ENCODE peak calls at places on chromosomes 7 and 10, in four cellular contexts. One of them, this sample, is unnamed.
A peak's percentile ranks its signal among the peaks of the same experiment; 100 is the strongest.

GRCh38 chr10:95693331-95693667 is 428 bp downstream of the TCTN3 start:
- DNase-seq in heart right ventricle: no peak
- DNase-seq in heart left ventricle: no peak
- DNase-seq in body of pancreas: no peak
- DNase-seq in this sample: no peak

GRCh38 chr7:129176853-129177369 is 11.5 kb upstream of the SMO start:
- DNase-seq in heart right ventricle: no peak
- DNase-seq in heart left ventricle: no peak
- DNase-seq in body of pancreas: no peak
- DNase-seq in this sample: no peak

GRCh38 chr7:83271212-83272099 is 108.8 kb upstream of the PCLO start:
- DNase-seq in heart right ventricle: no peak
- DNase-seq in heart left ventricle: no peak
- DNase-seq in body of pancreas: no peak
- DNase-seq in this sample: no peak

GRCh38 chr10:48944171-48944570 is 4.5 kb upstream of the LRRC18 start:
- DNase-seq in heart left ventricle: no peak
- DNase-seq in heart right ventricle: no peak
- DNase-seq in body of pancreas: no peak
- DNase-seq in this sample: no peak

GRCh38 chr10:44402465-44403205 is 17.7 kb upstream of the CXCL12 start:
- DNase-seq in heart right ventricle: no peak
- DNase-seq in heart left ventricle: no peak
- DNase-seq in body of pancreas: no peak
- DNase-seq in this sample: no peak

GRCh38 chr10:132276706-132277105 is 31.0 kb downstream of the STK32C start:
- DNase-seq in body of pancreas: no peak
- DNase-seq in heart right ventricle: no peak
- DNase-seq in heart left ventricle: no peak
- DNase-seq in this sample: no peak

GRCh38 chr10:124386186-124387077 is 32.3 kb downstream of the OAT start:
- DNase-seq in body of pancreas: no peak
- DNase-seq in heart right ventricle: no peak
- DNase-seq in heart left ventricle: no peak
- DNase-seq in this sample: no peak

GRCh38 chr7:18045171-18045570 is 17.5 kb upstream of the PRPS1L1 start:
- DNase-seq in heart right ventricle: no peak
- DNase-seq in body of pancreas: no peak
- DNase-seq in heart left ventricle: no peak
- DNase-seq in this sample: no peak

GRCh38 chr10:114628106-114628505 is 30.0 kb downstream of the ABLIM1 start:
- DNase-seq in heart right ventricle: no peak
- DNase-seq in body of pancreas: no peak
- DNase-seq in heart left ventricle: no peak
- DNase-seq in this sample: no peak

GRCh38 chr7:47479821-47480575 is 101.9 kb downstream of the TNS3 start:
- DNase-seq in heart right ventricle: no peak
- DNase-seq in heart left ventricle: no peak
- DNase-seq in body of pancreas: peak; percentile 53
- DNase-seq in this sample: no peak

GRCh38 chr7:47478017-47478344 is 103.9 kb downstream of the TNS3 start:
- DNase-seq in heart left ventricle: no peak
- DNase-seq in heart right ventricle: no peak
- DNase-seq in body of pancreas: peak; percentile 66
- DNase-seq in this sample: no peak

GRCh38 chr7:47480576-47481538 is 101.1 kb downstream of the TNS3 start:
- DNase-seq in heart left ventricle: no peak
- DNase-seq in body of pancreas: peak; percentile 41
- DNase-seq in heart right ventricle: no peak
- DNase-seq in this sample: no peak

GRCh38 chr7:47477191-47478016 is 104.5 kb downstream of the TNS3 start:
- DNase-seq in heart right ventricle: no peak
- DNase-seq in heart left ventricle: no peak
- DNase-seq in body of pancreas: no peak
- DNase-seq in this sample: no peak

GRCh38 chr7:47478926-47479791 is 102.8 kb downstream of the TNS3 start:
- DNase-seq in heart right ventricle: no peak
- DNase-seq in heart left ventricle: no peak
- DNase-seq in body of pancreas: no peak
- DNase-seq in this sample: no peak
- H3K27me3 ChIP-seq in heart right ventricle: no peaks in the 10 kb centered on the region
- H3K27me3 ChIP-seq in heart left ventricle: no peaks in the 10 kb centered on the region
- H3K27me3 ChIP-seq in body of pancreas: no peaks in the 10 kb centered on the region
- H3K27me3 ChIP-seq in this sample: no peaks in the 10 kb centered on the region

GRCh38 chr7:155358948-155359712 is 61.5 kb downstream of the INSIG1 start:
- DNase-seq in heart left ventricle: no peak
- DNase-seq in body of pancreas: no peak
- DNase-seq in heart right ventricle: no peak
- DNase-seq in this sample: peak; percentile 34
- H3K27me3 ChIP-seq in heart left ventricle: peaks cover 50% of the 10 kb centered on the region
- H3K27me3 ChIP-seq in body of pancreas: no peaks in the 10 kb centered on the region
- H3K27me3 ChIP-seq in heart right ventricle: peaks cover 86% of the 10 kb centered on the region
- H3K27me3 ChIP-seq in this sample: no peaks in the 10 kb centered on the region

GRCh38 chr10:103512591-103513382 is 19.3 kb downstream of the NEURL1 start:
- DNase-seq in heart right ventricle: no peak
- DNase-seq in heart left ventricle: no peak
- DNase-seq in body of pancreas: peak; percentile 84
- DNase-seq in this sample: no peak
- H3K27me3 ChIP-seq in heart right ventricle: no peaks in the 10 kb centered on the region
- H3K27me3 ChIP-seq in heart left ventricle: no peaks in the 10 kb centered on the region
- H3K27me3 ChIP-seq in body of pancreas: no peaks in the 10 kb centered on the region
- H3K27me3 ChIP-seq in this sample: no peaks in the 10 kb centered on the region

GRCh38 chr10:99232357-99232999 is 3.2 kb downstream of the HPSE2 start:
- DNase-seq in body of pancreas: no peak
- DNase-seq in heart left ventricle: no peak
- DNase-seq in heart right ventricle: no peak
- DNase-seq in this sample: no peak
- H3K27me3 ChIP-seq in body of pancreas: no peaks in the 10 kb centered on the region
- H3K27me3 ChIP-seq in heart left ventricle: peaks cover 64% of the 10 kb centered on the region
- H3K27me3 ChIP-seq in heart right ventricle: peaks cover 88% of the 10 kb centered on the region
- H3K27me3 ChIP-seq in this sample: peaks cover 34% of the 10 kb centered on the region

DNA sequence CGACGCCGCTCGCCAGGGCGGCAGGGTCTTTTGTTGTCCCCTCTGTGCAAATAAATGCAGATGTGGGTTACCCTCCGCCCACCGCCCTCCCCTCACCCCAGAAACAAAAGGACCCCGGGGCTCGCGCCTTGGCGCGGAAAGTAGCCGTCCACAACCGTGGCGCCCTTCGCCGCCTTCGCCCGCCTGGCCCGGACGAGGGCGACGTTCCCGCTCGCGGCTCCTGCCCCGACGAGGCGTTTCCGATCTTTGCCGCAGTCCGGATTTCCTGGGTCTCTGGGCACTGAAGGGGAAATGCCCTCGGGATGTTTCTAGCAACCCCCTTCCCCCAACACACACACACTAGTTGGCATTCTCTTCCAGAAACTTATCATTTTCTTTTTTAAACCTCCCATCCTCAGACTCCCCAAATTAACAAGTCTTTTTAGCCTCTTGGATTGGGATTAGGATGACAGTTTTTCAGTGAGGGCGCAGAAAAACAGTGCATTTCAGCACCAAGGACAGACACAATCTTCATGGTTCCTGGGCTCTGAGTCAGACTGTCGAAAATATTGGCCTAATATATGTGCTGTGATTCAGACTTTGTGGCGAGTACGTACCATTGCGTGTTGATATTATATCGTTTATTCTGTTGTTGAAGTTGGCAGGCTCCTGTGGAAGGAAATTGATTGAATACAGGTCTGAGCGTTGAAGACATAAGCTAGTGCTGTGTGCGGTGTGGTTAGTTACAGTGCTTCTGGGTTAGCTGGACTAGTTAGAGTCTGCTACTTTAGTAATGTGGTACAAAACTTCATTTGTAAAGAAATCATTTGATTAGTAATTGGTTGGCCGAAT is 803 bp downstream of the PHYHIPL start:
- DNase-seq in body of pancreas: peak; percentile 66
- DNase-seq in heart right ventricle: peak; percentile 10
- DNase-seq in heart left ventricle: no peak
- DNase-seq in this sample: peak; percentile 8
- H3K27me3 ChIP-seq in body of pancreas: no peaks in the 10 kb centered on the region
- H3K27me3 ChIP-seq in heart right ventricle: peaks cover 36% of the 10 kb centered on the region
- H3K27me3 ChIP-seq in heart left ventricle: peaks cover 22% of the 10 kb centered on the region
- H3K27me3 ChIP-seq in this sample: peaks cover 2% of the 10 kb centered on the region

DNA sequence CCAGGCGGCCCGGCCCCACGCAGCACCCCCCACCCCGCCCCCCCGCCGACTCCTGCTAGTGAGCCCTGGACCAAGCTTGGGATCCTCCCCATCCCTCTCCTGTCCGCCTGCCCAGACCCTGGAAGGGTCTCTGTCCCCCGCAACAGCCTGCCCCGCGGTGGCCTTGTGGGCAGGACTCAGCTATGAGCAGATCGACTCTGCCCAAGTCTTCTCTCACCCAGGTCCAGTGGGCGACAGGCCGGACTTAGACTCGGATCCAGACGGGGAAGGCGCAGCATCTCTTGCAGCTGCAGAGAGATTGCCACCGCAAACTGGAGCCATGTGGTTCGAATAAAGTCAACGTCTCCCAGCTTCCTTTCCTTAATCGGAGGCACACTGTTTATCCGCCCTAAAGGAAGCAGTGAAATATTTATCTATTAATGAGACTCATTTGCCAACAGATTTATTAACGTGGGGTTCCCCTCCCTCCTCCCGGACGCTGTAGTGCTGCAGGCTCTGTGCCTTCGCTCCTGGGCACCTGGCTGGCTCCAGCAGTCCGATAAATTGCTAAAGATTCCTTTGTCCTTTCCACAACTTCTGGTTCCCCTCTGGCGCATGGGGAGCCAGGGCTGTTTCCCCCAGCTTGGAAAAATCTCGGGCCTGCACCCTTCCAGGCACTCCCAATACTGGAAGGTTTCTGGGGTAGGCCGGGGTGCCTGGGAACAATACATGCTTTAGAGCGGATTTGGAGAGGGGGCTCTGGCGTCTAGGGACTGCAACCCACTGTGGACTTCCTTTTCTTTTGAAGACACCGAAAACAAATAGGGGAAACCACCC is 634 bp upstream of the HOXA7 start:
- DNase-seq in heart left ventricle: no peak
- DNase-seq in heart right ventricle: no peak
- DNase-seq in body of pancreas: no peak
- DNase-seq in this sample: peak; percentile 12
- H3K27me3 ChIP-seq in heart left ventricle: peaks cover 96% of the 10 kb centered on the region
- H3K27me3 ChIP-seq in heart right ventricle: peaks cover 100% of the 10 kb centered on the region
- H3K27me3 ChIP-seq in body of pancreas: no peaks in the 10 kb centered on the region
- H3K27me3 ChIP-seq in this sample: no peaks in the 10 kb centered on the region